ENCODE peak calls at places on chromosomes 6 and 20, in eight cellular contexts. One of them, this sample, is unnamed.

GRCh38 chr6:27890351-27891299 is 21.6 kb downstream of the OR2B2 start:
- DNase-seq in cardiac muscle cell: peak
- DNase-seq in ovary: no peak
- DNase-seq in OCI-LY7: peak
- DNase-seq in omental fat pad: no peak
- DNase-seq in nephron progenitor cell: peak
- DNase-seq in endothelial cell of umbilical vein: peak
- DNase-seq in tibial artery: no peak
- DNase-seq in this sample: peak

GRCh38 chr20:2385026-2385425 is 4.3 kb downstream of the TGM6 start:
- DNase-seq in ovary: no peak
- DNase-seq in tibial artery: no peak
- DNase-seq in endothelial cell of umbilical vein: no peak
- DNase-seq in nephron progenitor cell: no peak
- DNase-seq in omental fat pad: no peak
- DNase-seq in OCI-LY7: no peak
- DNase-seq in cardiac muscle cell: no peak
- DNase-seq in this sample: no peak

GRCh38 chr20:48722737-48723191 is 105.0 kb downstream of the PREX1 start:
- DNase-seq in omental fat pad: no peak
- DNase-seq in ovary: no peak
- DNase-seq in tibial artery: peak
- DNase-seq in OCI-LY7: peak
- DNase-seq in endothelial cell of umbilical vein: peak
- DNase-seq in nephron progenitor cell: no peak
- DNase-seq in cardiac muscle cell: no peak
- DNase-seq in this sample: peak

GRCh38 chr6:816510-817084 is 123.7 kb upstream of the EXOC2 start:
- DNase-seq in OCI-LY7: no peak
- DNase-seq in tibial artery: no peak
- DNase-seq in cardiac muscle cell: no peak
- DNase-seq in ovary: no peak
- DNase-seq in omental fat pad: no peak
- DNase-seq in endothelial cell of umbilical vein: no peak
- DNase-seq in nephron progenitor cell: no peak
- DNase-seq in this sample: peak

GRCh38 chr6:165679326-165679725 is 16.3 kb upstream of the PDE10A start:
- DNase-seq in cardiac muscle cell: no peak
- DNase-seq in ovary: no peak
- DNase-seq in nephron progenitor cell: peak
- DNase-seq in omental fat pad: no peak
- DNase-seq in OCI-LY7: no peak
- DNase-seq in tibial artery: no peak
- DNase-seq in endothelial cell of umbilical vein: no peak
- DNase-seq in this sample: no peak

GRCh38 chr20:50538276-50538675 is 28.1 kb downstream of the PTPN1 start:
- DNase-seq in nephron progenitor cell: no peak
- DNase-seq in cardiac muscle cell: no peak
- DNase-seq in omental fat pad: no peak
- DNase-seq in endothelial cell of umbilical vein: peak
- DNase-seq in ovary: no peak
- DNase-seq in OCI-LY7: no peak
- DNase-seq in tibial artery: no peak
- DNase-seq in this sample: no peak

GRCh38 chr20:31712564-31713311 is 9.9 kb downstream of the BCL2L1 start:
- DNase-seq in endothelial cell of umbilical vein: peak
- DNase-seq in nephron progenitor cell: no peak
- DNase-seq in tibial artery: peak
- DNase-seq in omental fat pad: peak
- DNase-seq in OCI-LY7: no peak
- DNase-seq in ovary: peak
- DNase-seq in cardiac muscle cell: peak
- DNase-seq in this sample: no peak

GRCh38 chr6:162868397-162868796 is 140.6 kb downstream of the PACRG start:
- DNase-seq in OCI-LY7: no peak
- DNase-seq in nephron progenitor cell: no peak
- DNase-seq in cardiac muscle cell: no peak
- DNase-seq in omental fat pad: no peak
- DNase-seq in ovary: no peak
- DNase-seq in tibial artery: no peak
- DNase-seq in endothelial cell of umbilical vein: no peak
- DNase-seq in this sample: no peak

GRCh38 chr20:25355866-25356265 is 34.8 kb downstream of the ABHD12 start:
- DNase-seq in OCI-LY7: no peak
- DNase-seq in cardiac muscle cell: no peak
- DNase-seq in nephron progenitor cell: no peak
- DNase-seq in omental fat pad: no peak
- DNase-seq in endothelial cell of umbilical vein: no peak
- DNase-seq in tibial artery: no peak
- DNase-seq in ovary: no peak
- DNase-seq in this sample: no peak

GRCh38 chr6:142842423-142843261 is 102.3 kb downstream of the HIVEP2 start:
- DNase-seq in omental fat pad: no peak
- DNase-seq in OCI-LY7: no peak
- DNase-seq in nephron progenitor cell: no peak
- DNase-seq in cardiac muscle cell: no peak
- DNase-seq in tibial artery: no peak
- DNase-seq in ovary: no peak
- DNase-seq in endothelial cell of umbilical vein: peak
- DNase-seq in this sample: peak

GRCh38 chr20:49385471-49385870 is 97.0 kb downstream of the KCNB1 start:
- DNase-seq in omental fat pad: no peak
- DNase-seq in nephron progenitor cell: no peak
- DNase-seq in ovary: no peak
- DNase-seq in OCI-LY7: peak
- DNase-seq in cardiac muscle cell: peak
- DNase-seq in endothelial cell of umbilical vein: peak
- DNase-seq in tibial artery: no peak
- DNase-seq in this sample: peak

GRCh38 chr6:169592558-169592957 is 109.3 kb downstream of the WDR27 start:
- DNase-seq in endothelial cell of umbilical vein: no peak
- DNase-seq in nephron progenitor cell: no peak
- DNase-seq in omental fat pad: no peak
- DNase-seq in ovary: no peak
- DNase-seq in tibial artery: no peak
- DNase-seq in OCI-LY7: no peak
- DNase-seq in cardiac muscle cell: no peak
- DNase-seq in this sample: no peak

GRCh38 chr6:10759312-10759839 is 11.8 kb downstream of the TMEM14B start:
- DNase-seq in ovary: no peak
- DNase-seq in endothelial cell of umbilical vein: peak
- DNase-seq in omental fat pad: no peak
- DNase-seq in cardiac muscle cell: peak
- DNase-seq in OCI-LY7: peak
- DNase-seq in nephron progenitor cell: no peak
- DNase-seq in tibial artery: no peak
- DNase-seq in this sample: no peak

GRCh38 chr6:157034433-157035230 is 257.5 kb downstream of the ARID1B start:
- DNase-seq in OCI-LY7: peak
- DNase-seq in nephron progenitor cell: no peak
- DNase-seq in cardiac muscle cell: peak
- DNase-seq in tibial artery: no peak
- DNase-seq in endothelial cell of umbilical vein: peak
- DNase-seq in ovary: no peak
- DNase-seq in omental fat pad: no peak
- DNase-seq in this sample: no peak

GRCh38 chr6:73579389-73579788 is 58.6 kb upstream of the EEF1A1 start:
- DNase-seq in cardiac muscle cell: no peak
- DNase-seq in nephron progenitor cell: no peak
- DNase-seq in endothelial cell of umbilical vein: no peak
- DNase-seq in ovary: peak
- DNase-seq in omental fat pad: no peak
- DNase-seq in tibial artery: no peak
- DNase-seq in OCI-LY7: no peak
- DNase-seq in this sample: no peak

GRCh38 chr6:6656287-6656686 is 67.8 kb downstream of the LY86 start:
- DNase-seq in endothelial cell of umbilical vein: no peak
- DNase-seq in nephron progenitor cell: no peak
- DNase-seq in omental fat pad: no peak
- DNase-seq in cardiac muscle cell: no peak
- DNase-seq in OCI-LY7: no peak
- DNase-seq in tibial artery: no peak
- DNase-seq in ovary: no peak
- DNase-seq in this sample: no peak

GRCh38 chr6:151436814-151437213 is 15.1 kb downstream of the RMND1 start:
- DNase-seq in nephron progenitor cell: no peak
- DNase-seq in tibial artery: no peak
- DNase-seq in omental fat pad: no peak
- DNase-seq in endothelial cell of umbilical vein: no peak
- DNase-seq in OCI-LY7: no peak
- DNase-seq in ovary: no peak
- DNase-seq in cardiac muscle cell: no peak
- DNase-seq in this sample: no peak

GRCh38 chr6:100592929-100593328 is 128.2 kb upstream of the SIM1 start:
- DNase-seq in omental fat pad: no peak
- DNase-seq in ovary: no peak
- DNase-seq in endothelial cell of umbilical vein: no peak
- DNase-seq in OCI-LY7: no peak
- DNase-seq in nephron progenitor cell: peak
- DNase-seq in cardiac muscle cell: no peak
- DNase-seq in tibial artery: no peak
- DNase-seq in this sample: no peak

GRCh38 chr6:161443868-161444267 is 170.0 kb upstream of the AGPAT4 start:
- DNase-seq in omental fat pad: no peak
- DNase-seq in tibial artery: no peak
- DNase-seq in nephron progenitor cell: no peak
- DNase-seq in OCI-LY7: no peak
- DNase-seq in ovary: no peak
- DNase-seq in endothelial cell of umbilical vein: no peak
- DNase-seq in cardiac muscle cell: no peak
- DNase-seq in this sample: no peak

GRCh38 chr6:166989427-166990034 is 9.7 kb upstream of the CEP43 start:
- DNase-seq in endothelial cell of umbilical vein: peak
- DNase-seq in OCI-LY7: peak
- DNase-seq in cardiac muscle cell: peak
- DNase-seq in nephron progenitor cell: no peak
- DNase-seq in omental fat pad: no peak
- DNase-seq in tibial artery: no peak
- DNase-seq in ovary: no peak
- DNase-seq in this sample: peak

GRCh38 chr6:166987448-166987847 is 11.7 kb upstream of the CEP43 start:
- DNase-seq in cardiac muscle cell: no peak
- DNase-seq in ovary: no peak
- DNase-seq in OCI-LY7: no peak
- DNase-seq in tibial artery: no peak
- DNase-seq in nephron progenitor cell: no peak
- DNase-seq in endothelial cell of umbilical vein: no peak
- DNase-seq in omental fat pad: no peak
- DNase-seq in this sample: no peak

GRCh38 chr6:166988674-166989201 is 10.5 kb upstream of the CEP43 start:
- DNase-seq in omental fat pad: no peak
- DNase-seq in tibial artery: no peak
- DNase-seq in OCI-LY7: no peak
- DNase-seq in nephron progenitor cell: no peak
- DNase-seq in ovary: no peak
- DNase-seq in endothelial cell of umbilical vein: no peak
- DNase-seq in cardiac muscle cell: no peak
- DNase-seq in this sample: no peak

DNA sequence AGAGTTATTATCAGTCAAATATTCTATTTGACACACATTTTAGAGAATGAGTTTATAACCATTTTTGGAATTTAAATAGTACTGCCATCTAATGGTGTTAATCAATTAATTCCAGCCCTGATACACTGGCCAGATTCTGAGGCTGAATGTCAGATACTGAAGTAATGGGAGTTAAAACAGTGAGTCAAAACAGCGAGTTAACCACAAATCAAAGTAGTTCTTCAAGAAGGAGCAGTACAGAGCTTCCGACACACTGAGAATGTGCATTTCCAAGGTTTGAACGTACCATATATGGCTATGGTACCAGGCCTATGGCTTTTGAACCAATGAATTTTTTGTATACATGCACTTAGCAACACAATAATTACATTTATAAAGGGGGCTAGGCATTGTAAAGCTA is 11.3 kb upstream of the CEP43 start:
- DNase-seq in cardiac muscle cell: no peak
- DNase-seq in OCI-LY7: no peak
- DNase-seq in nephron progenitor cell: no peak
- DNase-seq in ovary: no peak
- DNase-seq in tibial artery: no peak
- DNase-seq in endothelial cell of umbilical vein: peak
- DNase-seq in omental fat pad: no peak
- DNase-seq in this sample: no peak
- TF ChIP-seq CTCF in cardiac muscle cell: no peak
- TF ChIP-seq CTCF in OCI-LY7: peak
- TF ChIP-seq CTCF in nephron progenitor cell: no peak
- TF ChIP-seq CTCF in ovary: no peak
- TF ChIP-seq CTCF in tibial artery: no peak
- TF ChIP-seq CTCF in endothelial cell of umbilical vein: no peak
- TF ChIP-seq CTCF in omental fat pad: no peak
- TF ChIP-seq CTCF in this sample: no peak

GRCh38 chr6:81465859-81466258 is 286.6 kb downstream of the TENT5A start:
- DNase-seq in endothelial cell of umbilical vein: peak
- DNase-seq in nephron progenitor cell: no peak
- DNase-seq in ovary: no peak
- DNase-seq in OCI-LY7: no peak
- DNase-seq in tibial artery: no peak
- DNase-seq in omental fat pad: no peak
- DNase-seq in cardiac muscle cell: peak
- DNase-seq in this sample: no peak
- TF ChIP-seq CTCF in endothelial cell of umbilical vein: peak
- TF ChIP-seq CTCF in nephron progenitor cell: peak
- TF ChIP-seq CTCF in ovary: no peak
- TF ChIP-seq CTCF in OCI-LY7: peak
- TF ChIP-seq CTCF in tibial artery: peak
- TF ChIP-seq CTCF in omental fat pad: no peak
- TF ChIP-seq CTCF in cardiac muscle cell: peak
- TF ChIP-seq CTCF in this sample: peak

DNA sequence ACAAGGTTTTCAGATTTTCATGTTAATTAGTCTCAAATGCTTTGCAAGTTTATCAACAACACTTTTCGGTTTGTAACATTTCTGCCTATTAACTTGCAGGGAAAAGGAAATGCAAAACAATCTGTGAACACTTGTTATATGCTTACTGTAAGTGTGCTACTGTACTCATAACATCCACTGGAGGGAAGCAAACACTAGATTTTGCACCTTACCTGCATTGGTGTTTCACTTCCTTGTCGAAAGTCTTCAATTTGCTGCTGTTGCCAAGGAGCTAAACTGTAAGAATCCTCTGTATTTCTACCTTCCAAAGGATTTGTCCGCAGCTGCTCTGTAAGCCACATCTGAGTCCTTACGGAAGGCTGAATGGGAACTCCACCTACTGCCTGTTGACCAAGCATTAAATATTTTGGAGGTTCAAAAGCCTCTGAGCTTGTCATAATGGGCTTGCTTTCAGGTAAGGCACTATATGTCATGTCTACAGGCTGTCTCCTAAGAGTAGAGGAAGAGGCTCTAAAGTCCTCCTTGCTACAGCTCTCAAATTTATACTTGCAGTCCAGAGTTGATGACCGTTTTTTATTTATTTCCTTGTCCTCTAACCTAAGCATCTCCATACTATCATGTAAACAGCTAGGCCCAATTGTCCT is 17.3 kb downstream of the PLN start:
- DNase-seq in cardiac muscle cell: peak
- DNase-seq in tibial artery: no peak
- DNase-seq in ovary: no peak
- DNase-seq in omental fat pad: no peak
- DNase-seq in endothelial cell of umbilical vein: no peak
- DNase-seq in OCI-LY7: peak
- DNase-seq in nephron progenitor cell: no peak
- DNase-seq in this sample: peak
- TF ChIP-seq CTCF in cardiac muscle cell: peak
- TF ChIP-seq CTCF in tibial artery: no peak
- TF ChIP-seq CTCF in ovary: no peak
- TF ChIP-seq CTCF in omental fat pad: no peak
- TF ChIP-seq CTCF in endothelial cell of umbilical vein: no peak
- TF ChIP-seq CTCF in OCI-LY7: peak
- TF ChIP-seq CTCF in nephron progenitor cell: no peak
- TF ChIP-seq CTCF in this sample: peak

GRCh38 chr6:41190791-41191190 is 10.2 kb downstream of the TREML2 start:
- DNase-seq in omental fat pad: no peak
- DNase-seq in endothelial cell of umbilical vein: no peak
- DNase-seq in cardiac muscle cell: no peak
- DNase-seq in nephron progenitor cell: no peak
- DNase-seq in tibial artery: no peak
- DNase-seq in ovary: no peak
- DNase-seq in OCI-LY7: no peak
- DNase-seq in this sample: no peak
- TF ChIP-seq CTCF in omental fat pad: no peak
- TF ChIP-seq CTCF in endothelial cell of umbilical vein: no peak
- TF ChIP-seq CTCF in cardiac muscle cell: no peak
- TF ChIP-seq CTCF in nephron progenitor cell: no peak
- TF ChIP-seq CTCF in tibial artery: no peak
- TF ChIP-seq CTCF in ovary: no peak
- TF ChIP-seq CTCF in OCI-LY7: no peak
- TF ChIP-seq CTCF in this sample: no peak